ENCODE peak calls at places on chromosomes 5 and 9, in seven cellular contexts. R, S, W, O, V, D and X are unnamed samples.

GRCh38 chr5:122014232-122014940 is 52.6 kb downstream of the SRFBP1 start:
- DNase-seq in V (no peak), S (no peak), D (no peak), W (no peak), O (no peak), R (no peak), X (no peak)

GRCh38 chr5:34053133-34053532 is 10.1 kb upstream of the C1QTNF3 start:
- DNase-seq in S (no peak), V (no peak), D (no peak), O (no peak), R (no peak), W (no peak), X (no peak)

GRCh38 chr9:83199240-83199639 is 136.3 kb upstream of the RASEF start:
- DNase-seq in R (no peak), S (peak), O (peak), D (no peak), V (peak), W (peak), X (peak)

GRCh38 chr9:92988215-92988731 is 41.0 kb downstream of the FGD3 start:
- DNase-seq in W (no peak), S (no peak), V (no peak), R (no peak), O (no peak), D (no peak), X (no peak)

GRCh38 chr9:105270711-105271110 is 26.3 kb downstream of the SLC44A1 start:
- DNase-seq in O (no peak), R (no peak), S (no peak), D (no peak), V (no peak), W (no peak), X (no peak)

GRCh38 chr5:127891942-127892341 is 188.8 kb downstream of the CCDC192 start:
- DNase-seq in S (no peak), W (no peak), O (no peak), R (no peak), D (no peak), V (no peak), X (no peak)

GRCh38 chr5:130222638-130223037 is 318.4 kb downstream of the CHSY3 start:
- DNase-seq in V (no peak), W (no peak), O (no peak), D (no peak), R (no peak), S (no peak), X (no peak)

GRCh38 chr5:159207222-159207615 is 2.1 kb downstream of the RNF145 start:
- DNase-seq in R (no peak), D (no peak), W (no peak), O (no peak), V (no peak), S (no peak), X (no peak)

GRCh38 chr5:107135391-107135790 is 535.3 kb downstream of the EFNA5 start:
- DNase-seq in W (no peak), S (no peak), O (no peak), D (no peak), V (no peak), R (no peak), X (no peak)

GRCh38 chr9:114925672-114926071 is 4.7 kb downstream of the TNFSF8 start:
- DNase-seq in S (peak), V (no peak), R (no peak), O (no peak), D (no peak), W (no peak), X (no peak)

DNA sequence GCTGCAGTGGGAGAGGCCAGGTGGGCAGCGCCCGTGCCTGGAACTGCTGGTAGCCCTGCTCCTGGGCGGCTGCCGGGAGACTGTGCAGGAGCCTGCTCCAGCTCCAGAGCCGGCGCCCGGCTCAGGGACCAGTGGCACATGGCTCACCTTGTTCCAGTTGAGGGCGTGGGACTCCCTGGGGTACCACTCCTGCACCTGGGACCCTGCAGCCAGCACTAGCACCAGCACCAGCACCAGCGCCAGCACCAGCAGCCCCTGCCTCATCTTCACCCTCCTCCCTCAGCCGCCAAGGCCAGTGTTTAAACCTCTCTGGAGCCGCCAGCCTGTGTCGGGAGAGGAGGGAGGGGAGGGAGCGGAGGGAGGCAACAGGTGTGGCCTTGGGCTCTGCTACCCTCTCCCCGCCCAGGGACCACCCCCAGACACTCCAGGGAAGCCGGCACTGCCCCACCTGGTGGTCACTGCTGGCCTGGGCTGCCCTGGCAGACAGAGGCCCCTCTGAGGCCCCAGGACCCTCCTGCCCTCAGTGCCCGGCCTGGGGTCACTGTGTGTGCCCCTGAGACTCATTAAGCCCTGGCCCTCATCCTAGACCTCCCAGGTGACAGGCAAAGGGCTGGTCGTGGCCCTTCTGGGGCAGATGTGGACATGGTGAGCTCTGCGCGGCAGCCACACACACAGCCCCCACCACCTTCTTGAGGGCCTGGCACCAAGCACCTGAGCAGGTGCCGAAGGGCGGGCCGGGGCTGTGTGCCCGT is at the start of gene LCN10:
- DNase-seq in D (no peak), S (peak), O (peak), R (no peak), V (no peak), W (peak), X (no peak)
- TF ChIP-seq REST in D (no peak), S (no peak), O (no peak), R (no peak), V (no peak), W (no peak), X (no peak)

GRCh38 chr5:112684737-112685136 is 52.9 kb upstream of the APC start:
- DNase-seq in W (no peak), O (no peak), V (no peak), S (no peak), R (no peak), D (no peak), X (no peak)
- TF ChIP-seq POLR2AphosphoS5 in W (no peak), O (no peak), V (no peak), S (no peak), R (no peak), D (no peak), X (no peak)

DNA sequence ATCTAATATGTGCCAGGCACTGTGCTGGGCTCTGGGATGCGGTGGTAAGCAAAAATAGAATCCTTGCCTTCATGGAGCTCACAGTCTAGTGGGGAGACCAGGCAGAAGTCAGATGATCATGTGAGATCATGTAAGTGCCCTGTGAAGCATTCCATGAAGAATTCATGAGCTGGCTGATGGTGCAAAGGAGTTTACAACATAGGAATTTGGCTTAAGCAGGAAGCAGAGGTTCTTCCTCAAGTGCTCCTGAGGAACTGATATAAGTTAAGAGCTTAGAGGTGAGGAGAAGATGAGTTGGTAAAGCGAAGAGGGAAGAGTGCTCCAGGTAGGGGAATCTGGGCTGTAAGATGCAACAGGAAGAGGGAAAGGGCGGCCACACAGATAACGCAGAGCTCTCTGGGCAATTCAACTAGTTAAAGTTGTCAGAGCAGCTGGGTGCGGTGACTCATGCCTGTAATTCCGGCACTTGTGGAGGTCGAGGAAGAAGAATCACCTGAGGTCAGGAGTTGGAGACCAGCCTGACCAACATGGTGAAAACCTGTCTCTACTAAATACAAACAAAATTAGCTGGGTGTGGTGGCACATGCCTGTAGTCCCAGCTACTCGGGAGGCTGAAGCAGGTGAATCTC is 78.5 kb upstream of the SPATA31D4 start:
- DNase-seq in O (no peak), W (no peak), S (peak), D (no peak), R (no peak), V (no peak), X (no peak)
- TF ChIP-seq REST in O (no peak), W (no peak), S (no peak), D (no peak), R (no peak), V (no peak), X (no peak)

GRCh38 chr5:97658116-97658900 is 475.3 kb upstream of the RIOK2 start:
- DNase-seq in W (no peak), D (no peak), R (no peak), S (no peak), O (no peak), V (no peak), X (no peak)

DNA sequence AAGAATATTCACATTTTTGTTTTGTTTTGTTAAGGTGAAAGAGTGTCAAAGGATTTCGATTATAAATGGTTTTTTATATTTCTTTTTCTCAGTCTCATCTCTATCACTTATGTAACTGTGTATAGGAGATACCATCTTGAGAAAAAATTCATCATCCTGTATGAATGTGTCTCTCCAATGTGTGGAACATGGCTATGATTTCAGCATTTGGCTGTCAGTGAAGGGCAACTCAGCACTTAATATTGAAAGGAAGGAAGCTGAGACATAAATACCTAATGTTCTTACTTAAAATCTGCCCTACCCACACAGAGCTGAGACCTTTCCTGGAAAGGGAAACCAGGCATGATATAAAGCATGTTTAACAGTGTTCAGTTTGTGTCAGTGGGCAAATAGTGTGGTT is 474.2 kb upstream of the RIOK2 start:
- DNase-seq in D (no peak), V (no peak), R (no peak), O (no peak), W (no peak), S (no peak), X (no peak)
- TF ChIP-seq POLR2AphosphoS5 in D (no peak), V (no peak), R (no peak), O (no peak), W (no peak), S (no peak), X (no peak)

GRCh38 chr9:20945269-20945668 is 86.2 kb downstream of the HACD4 start:
- DNase-seq in S (no peak), D (no peak), R (no peak), O (no peak), V (no peak), W (no peak), X (no peak)
- TF ChIP-seq REST in S (no peak), D (no peak), R (no peak), O (no peak), V (no peak), W (no peak), X (no peak)

DNA sequence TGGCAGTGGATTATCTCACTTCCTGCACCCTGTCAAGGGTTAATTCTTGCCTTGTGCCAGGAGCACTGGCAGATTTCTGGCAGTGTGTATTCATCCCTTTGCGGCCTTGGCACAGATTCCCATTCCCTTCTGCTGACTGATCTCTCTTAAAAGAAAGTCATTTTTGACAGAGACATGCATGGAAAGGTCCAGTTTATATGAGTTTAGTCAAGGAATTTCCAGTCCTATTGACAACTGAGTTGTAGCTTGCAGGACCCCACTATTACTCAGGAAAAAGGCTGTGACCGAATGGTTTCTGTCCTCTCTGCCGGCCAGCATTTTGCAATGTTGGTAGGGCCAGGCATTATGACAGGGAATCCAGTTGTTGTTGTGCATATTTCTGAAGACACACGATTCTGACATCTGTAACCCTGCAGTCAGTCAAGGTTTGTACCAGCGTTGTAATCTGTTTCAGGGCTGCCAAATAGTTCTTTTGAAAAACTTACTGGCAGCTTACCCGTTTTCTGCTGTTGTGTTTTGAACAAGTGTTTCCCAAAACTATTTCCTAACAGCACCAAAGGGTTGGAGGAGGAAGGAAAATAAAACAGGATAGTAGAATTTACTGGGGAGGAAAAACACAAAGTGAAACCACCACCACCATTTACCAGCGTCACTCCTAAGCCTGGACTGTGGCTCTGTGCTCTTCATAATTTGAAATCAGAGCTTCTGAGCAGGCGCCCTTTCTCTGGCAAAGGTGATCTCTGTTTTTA is 243.4 kb upstream of the KLF4 start:
- DNase-seq in S (no peak), D (no peak), R (no peak), O (no peak), V (no peak), W (no peak), X (no peak)
- TF ChIP-seq POLR2AphosphoS5 in S (no peak), D (no peak), R (no peak), O (no peak), V (no peak), W (peak), X (no peak)

GRCh38 chr5:146722361-146722779 is 156.2 kb downstream of the PPP2R2B start:
- DNase-seq in D (no peak), S (no peak), R (no peak), O (no peak), W (no peak), V (no peak), X (no peak)

GRCh38 chr5:146726020-146726419 is 152.5 kb downstream of the PPP2R2B start:
- DNase-seq in S (no peak), W (no peak), V (no peak), R (no peak), O (no peak), D (no peak), X (no peak)

GRCh38 chr5:146721073-146721830 is 157.3 kb downstream of the PPP2R2B start:
- DNase-seq in D (no peak), R (no peak), W (peak), V (no peak), O (no peak), S (no peak), X (no peak)

GRCh38 chr5:146726891-146727290 is 151.7 kb downstream of the PPP2R2B start:
- DNase-seq in O (no peak), V (no peak), S (no peak), R (no peak), D (no peak), W (no peak), X (no peak)

DNA sequence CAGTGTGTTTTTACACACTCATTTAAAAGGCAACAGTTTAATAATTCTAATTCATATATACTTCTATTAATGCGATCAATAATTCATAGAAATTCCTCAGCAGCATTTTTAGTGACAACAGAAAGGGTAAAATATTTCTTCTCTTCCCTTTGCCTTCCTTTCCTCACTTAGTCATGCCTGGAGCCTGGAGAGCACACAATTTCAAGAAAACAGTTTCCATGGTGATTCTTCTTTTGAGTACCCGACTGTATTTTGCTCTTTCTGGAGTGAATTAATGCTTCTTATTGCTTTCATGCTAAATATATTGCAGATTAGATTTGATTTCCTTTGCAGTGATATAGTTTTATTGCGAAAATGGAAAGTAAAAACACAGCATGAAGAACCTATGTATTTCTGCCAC is 153.6 kb downstream of the PPP2R2B start:
- DNase-seq in R (no peak), S (no peak), W (no peak), D (no peak), V (no peak), O (no peak), X (no peak)
- TF ChIP-seq REST in R (no peak), S (no peak), W (no peak), D (no peak), V (no peak), O (no peak), X (no peak)

GRCh38 chr5:87887247-87887646 is 381.4 kb downstream of the TMEM161B start:
- DNase-seq in R (no peak), V (no peak), D (no peak), S (no peak), O (no peak), W (no peak), X (no peak)
- TF ChIP-seq POLR2AphosphoS5 in R (no peak), V (no peak), D (no peak), S (no peak), O (no peak), W (no peak), X (no peak)

GRCh38 chr9:28051559-28051958 is 478.3 kb upstream of the C9orf72 start:
- DNase-seq in S (no peak), D (no peak), O (no peak), V (no peak), R (no peak), W (no peak), X (no peak)

GRCh38 chr9:28056466-28056865 is 483.2 kb upstream of the C9orf72 start:
- DNase-seq in R (no peak), W (no peak), D (no peak), V (no peak), O (no peak), S (no peak), X (no peak)

GRCh38 chr9:28052104-28052503 is 478.8 kb upstream of the C9orf72 start:
- DNase-seq in W (no peak), S (no peak), R (no peak), V (no peak), O (no peak), D (no peak), X (no peak)

GRCh38 chr9:28056006-28056405 is 482.7 kb upstream of the C9orf72 start:
- DNase-seq in W (no peak), R (no peak), S (no peak), D (no peak), O (no peak), V (no peak), X (no peak)

DNA sequence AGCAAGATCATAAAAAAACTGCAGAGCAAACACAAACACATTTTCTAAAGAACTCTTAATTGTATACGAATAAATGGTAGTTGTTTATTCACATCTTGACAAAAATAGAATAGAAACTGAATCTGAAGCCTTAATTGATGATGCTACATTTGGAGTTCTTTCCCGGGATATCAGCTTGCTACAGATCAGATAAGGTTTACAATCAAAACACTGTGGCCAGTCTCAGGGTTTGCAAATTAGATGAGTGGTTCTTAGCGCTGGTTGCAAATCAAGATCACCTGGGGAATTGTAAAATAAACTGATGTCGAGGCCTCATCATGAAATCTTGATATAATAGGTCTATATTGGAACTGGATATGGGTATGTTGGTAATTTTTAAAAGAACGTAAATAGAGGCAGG is 480.1 kb upstream of the C9orf72 start:
- DNase-seq in O (no peak), W (no peak), R (no peak), V (no peak), D (no peak), S (no peak), X (no peak)
- TF ChIP-seq REST in O (no peak), W (no peak), R (no peak), V (no peak), D (no peak), S (no peak), X (no peak)